ENCODE peak calls at places on chromosome 14, in six cellular contexts. S is endothelial cell of umbilical vein, A is right atrium auricular region, U is AG04450, Y is psoas muscle, R is astrocyte of the cerebellum. C is an unnamed sample.
A peak's percentile ranks its signal among the peaks of the same experiment; 100 is the strongest.

GRCh38 chr14:87002831-87003230 is 990.2 kb downstream of the GALC start:
- DNase-seq in S (no peak), A (no peak), U (no peak), Y (no peak), R (no peak), C (no peak)

GRCh38 chr14:65281991-65282908 is 130.3 kb upstream of the FUT8 start:
- DNase-seq in S (peak; percentile 54), A (no peak), U (no peak), Y (no peak), R (peak; percentile 32), C (peak; percentile 81)

GRCh38 chr14:61561657-61562276 is 133.5 kb upstream of the HIF1A start:
- DNase-seq in S (peak; percentile 99), A (peak; percentile 82), U (peak; percentile 96), Y (peak; percentile 78), R (peak; percentile 96), C (no peak)

GRCh38 chr14:102625564-102626296 is 33.3 kb downstream of the RCOR1 start:
- DNase-seq in S (no peak), A (no peak), U (no peak), Y (no peak), R (no peak), C (no peak)

GRCh38 chr14:36519431-36520321 is at the start of gene NKX2-1:
- DNase-seq in S (no peak), A (no peak), U (no peak), Y (no peak), R (no peak), C (no peak)

GRCh38 chr14:103861413-103862392 is 14.3 kb upstream of the PPP1R13B start:
- DNase-seq in S (no peak), A (no peak), U (no peak), Y (peak; percentile 10), R (no peak), C (no peak)

GRCh38 chr14:104681689-104682074 is 7.7 kb upstream of the INF2 start:
- DNase-seq in S (peak; percentile 91), A (peak; percentile 88), U (no peak), Y (peak; percentile 89), R (no peak), C (peak; percentile 83)

GRCh38 chr14:90839024-90839888 is 23.0 kb upstream of the TTC7B start:
- DNase-seq in S (peak; percentile 73), A (peak; percentile 79), U (no peak), Y (peak; percentile 72), R (no peak), C (no peak)

GRCh38 chr14:101022121-101022520 is 118.6 kb upstream of the RTL1 start:
- DNase-seq in S (no peak), A (peak; percentile 49), U (no peak), Y (no peak), R (no peak), C (no peak)

GRCh38 chr14:60653388-60653690 is 4.1 kb upstream of the SIX1 start:
- DNase-seq in S (no peak), A (no peak), U (no peak), Y (no peak), R (no peak), C (no peak)

GRCh38 chr14:53744846-53745245 is 211.8 kb downstream of the BMP4 start:
- DNase-seq in S (no peak), A (no peak), U (no peak), Y (no peak), R (no peak), C (no peak)

GRCh38 chr14:104319489-104320241 is 181.3 kb downstream of the KIF26A start:
- DNase-seq in S (no peak), A (no peak), U (no peak), Y (no peak), R (no peak), C (no peak)

GRCh38 chr14:95153866-95154265 is 3.5 kb downstream of the DICER1 start:
- DNase-seq in S (no peak), A (no peak), U (no peak), Y (no peak), R (no peak), C (no peak)
- H3K4me3 ChIP-seq in S (no peak overlapping the region), A (no peak overlapping the region), U (no peak overlapping the region), Y (no peak overlapping the region), R (no peak overlapping the region), C (no peak overlapping the region)

DNA sequence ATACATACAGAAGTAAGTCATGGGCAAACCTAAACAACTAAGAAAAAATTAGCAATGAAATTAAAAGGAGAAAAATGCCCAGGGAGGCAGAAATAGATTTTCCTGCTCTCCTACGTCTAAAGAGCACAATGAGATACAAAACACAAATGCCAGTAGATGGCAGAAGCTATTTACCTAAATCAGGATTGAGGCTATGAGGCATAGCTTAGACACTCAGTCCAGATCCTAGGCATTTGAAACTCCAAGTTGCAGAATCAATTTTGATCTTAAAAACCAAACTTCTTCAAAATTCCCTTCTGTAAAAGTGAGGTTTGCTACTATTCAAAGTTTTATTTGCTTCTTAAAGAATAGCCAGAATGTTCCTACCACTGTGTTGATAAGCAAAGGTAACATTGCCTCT is 368.6 kb downstream of the DAD1 start:
- DNase-seq in S (no peak), A (no peak), U (peak; percentile 20), Y (no peak), R (peak; percentile 11), C (no peak)
- TF ChIP-seq CTCF in S (no peak), A (no peak), U (peak; percentile 68), Y (no peak), R (no peak), C (no peak)

GRCh38 chr14:68374682-68375081 is 418.2 kb downstream of the ZFP36L1 start:
- DNase-seq in S (no peak), A (no peak), U (no peak), Y (peak; percentile 59), R (no peak), C (no peak)
- H3K4me3 ChIP-seq in S (no peak overlapping the region), A (no peak overlapping the region), U (no peak overlapping the region), Y (no peak overlapping the region), R (no peak overlapping the region), C (no peak overlapping the region)

GRCh38 chr14:24876996-24877395 is 173.0 kb downstream of the STXBP6 start:
- DNase-seq in S (no peak), A (no peak), U (no peak), Y (no peak), R (no peak), C (no peak)

GRCh38 chr14:24873551-24873950 is 176.4 kb downstream of the STXBP6 start:
- DNase-seq in S (no peak), A (no peak), U (no peak), Y (no peak), R (no peak), C (no peak)

GRCh38 chr14:24876009-24876690 is 173.8 kb downstream of the STXBP6 start:
- DNase-seq in S (no peak), A (no peak), U (no peak), Y (no peak), R (no peak), C (no peak)

GRCh38 chr14:24875203-24875840 is 174.6 kb downstream of the STXBP6 start:
- DNase-seq in S (no peak), A (no peak), U (no peak), Y (no peak), R (no peak), C (no peak)

DNA sequence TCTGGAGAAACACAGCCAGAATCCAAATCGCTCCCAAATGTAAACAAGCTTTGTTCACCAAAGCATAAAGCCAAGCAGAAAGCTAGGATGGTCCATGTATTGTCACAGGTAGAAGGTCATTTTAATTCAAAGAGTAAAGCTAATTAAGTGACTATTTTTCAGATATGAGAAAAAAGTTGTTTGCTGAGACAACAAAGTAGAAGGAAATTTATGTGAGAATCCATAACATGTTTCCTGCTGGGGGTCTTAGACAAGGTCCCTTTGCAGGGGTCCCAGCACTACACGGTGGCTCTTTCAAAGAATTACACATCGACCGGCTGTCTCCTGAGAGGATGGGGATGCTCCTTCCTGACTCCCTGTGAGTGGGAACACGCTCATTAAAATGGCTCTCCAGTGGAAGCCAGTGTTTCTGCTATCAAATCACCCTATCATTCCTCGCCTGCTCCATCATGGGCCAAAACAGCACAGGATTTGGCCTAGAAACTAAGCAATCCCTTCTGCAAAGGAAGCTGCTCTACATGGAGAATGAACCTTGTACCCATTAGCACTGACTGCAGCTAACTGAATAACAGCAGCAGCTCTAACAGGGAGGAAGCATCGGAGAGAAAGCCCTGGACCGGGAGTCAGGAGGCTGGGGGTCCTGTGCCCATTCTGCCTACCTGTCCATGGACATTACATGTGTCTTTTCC is 175.3 kb downstream of the STXBP6 start:
- DNase-seq in S (no peak), A (no peak), U (no peak), Y (no peak), R (no peak), C (no peak)
- TF ChIP-seq CTCF in S (no peak), A (no peak), U (no peak), Y (no peak), R (no peak), C (no peak)

DNA sequence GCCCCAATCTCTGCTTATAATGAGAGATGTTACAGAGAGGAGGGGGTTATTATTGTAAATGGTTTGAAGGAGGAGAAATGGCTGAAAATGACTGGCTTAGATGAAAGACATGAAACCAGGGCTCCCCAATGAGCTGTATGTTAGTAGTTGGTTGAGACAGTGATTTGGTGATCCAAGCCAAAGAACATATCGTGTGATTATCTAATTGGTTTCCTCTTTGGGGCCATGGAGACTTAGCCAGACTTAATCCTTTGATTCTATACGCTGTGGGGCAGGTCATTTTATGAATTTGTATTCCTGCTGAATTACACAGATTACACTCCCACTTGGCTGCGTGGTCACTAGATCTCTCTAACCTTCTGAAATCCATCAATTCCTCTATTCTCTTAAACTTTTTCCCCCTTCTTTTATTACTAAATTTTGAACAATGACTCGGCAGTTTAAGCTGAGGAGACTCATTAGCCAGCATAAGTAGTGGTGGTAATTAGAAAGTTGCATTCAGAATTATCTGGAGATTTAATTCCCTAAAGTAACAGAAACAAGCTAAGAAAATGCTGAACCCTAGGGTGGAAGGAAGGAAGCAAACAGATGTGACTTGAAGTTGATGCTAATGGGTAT is 5.3 kb downstream of the TTC8 start:
- DNase-seq in S (no peak), A (no peak), U (no peak), Y (no peak), R (no peak), C (no peak)
- H3K4me3 ChIP-seq in S (no peak overlapping the region), A (no peak overlapping the region), U (no peak overlapping the region), Y (no peak overlapping the region), R (no peak overlapping the region), C (peak overlapping the region; percentile 37)

GRCh38 chr14:68921666-68922065 is 57.4 kb downstream of the ACTN1 start:
- DNase-seq in S (no peak), A (no peak), U (no peak), Y (no peak), R (no peak), C (no peak)
- TF ChIP-seq CTCF in S (no peak), A (no peak), U (peak; percentile 23), Y (no peak), R (peak; percentile 14), C (no peak)